ENCODE peak calls at places on chromosomes 1 and 21, in six cellular contexts. K, D, H, C, T and L are unnamed samples.

GRCh38 chr1:184691719-184692324 is 62.8 kb downstream of the EDEM3 start:
- DNase-seq in K (peak; percentile 65), D (peak; percentile 13), H (peak; percentile 62), C (peak; percentile 72), T (peak; percentile 24), L (peak; percentile 53)

GRCh38 chr1:45928486-45929205 is 125.2 kb downstream of the MAST2 start:
- DNase-seq in K (no peak), D (no peak), H (no peak), C (peak; percentile 16), T (no peak), L (no peak)

GRCh38 chr1:93619507-93620168 is 62.0 kb downstream of the BCAR3 start:
- DNase-seq in K (no peak), D (no peak), H (no peak), C (no peak), T (peak; percentile 33), L (no peak)

GRCh38 chr1:93005252-93005598 is 44.0 kb upstream of the DIPK1A start:
- DNase-seq in K (no peak), D (no peak), H (no peak), C (no peak), T (peak; percentile 30), L (no peak)

GRCh38 chr1:179144621-179145020 is 62.8 kb downstream of the TOR3A start:
- DNase-seq in K (no peak), D (no peak), H (no peak), C (peak; percentile 78), T (no peak), L (peak; percentile 69)

GRCh38 chr1:203290261-203291089 is 14.8 kb upstream of the BTG2 start:
- DNase-seq in K (peak; percentile 97), D (no peak), H (peak; percentile 94), C (peak; percentile 67), T (peak; percentile 96), L (no peak)

GRCh38 chr1:26574018-26574417 is 44.5 kb downstream of the RPS6KA1 start:
- DNase-seq in K (no peak), D (no peak), H (no peak), C (no peak), T (no peak), L (no peak)

GRCh38 chr1:90361026-90361425 is 356.1 kb downstream of the BARHL2 start:
- DNase-seq in K (no peak), D (no peak), H (no peak), C (no peak), T (no peak), L (no peak)

GRCh38 chr1:6109688-6110087 is 64.0 kb downstream of the KCNAB2 start:
- DNase-seq in K (no peak), D (no peak), H (no peak), C (no peak), T (no peak), L (no peak)

GRCh38 chr1:17287377-17287776 is 20.6 kb upstream of the PADI4 start:
- DNase-seq in K (no peak), D (no peak), H (no peak), C (peak; percentile 93), T (no peak), L (peak; percentile 98)

GRCh38 chr1:10529772-10530171 is 55.0 kb downstream of the PEX14 start:
- DNase-seq in K (no peak), D (no peak), H (peak; percentile 49), C (no peak), T (no peak), L (no peak)

GRCh38 chr1:100628631-100629081 is 90.7 kb downstream of the GPR88 start:
- DNase-seq in K (no peak), D (no peak), H (no peak), C (peak; percentile 48), T (no peak), L (no peak)

GRCh38 chr1:75265792-75266191 is 131.6 kb downstream of the LHX8 start:
- DNase-seq in K (peak; percentile 54), D (peak; percentile 46), H (peak; percentile 67), C (peak; percentile 54), T (peak; percentile 37), L (peak; percentile 57)

GRCh38 chr1:218584418-218585155 is 239.5 kb downstream of the TGFB2 start:
- DNase-seq in K (no peak), D (peak; percentile 24), H (no peak), C (peak; percentile 33), T (no peak), L (peak; percentile 97)

GRCh38 chr21:16488042-16488441 is 758.3 kb downstream of the USP25 start:
- DNase-seq in K (no peak), D (no peak), H (no peak), C (no peak), T (no peak), L (no peak)

GRCh38 chr1:91682882-91683597 is 182.4 kb downstream of the CDC7 start:
- DNase-seq in K (no peak), D (no peak), H (no peak), C (no peak), T (no peak), L (no peak)

GRCh38 chr1:4118746-4119515 is 218.9 kb upstream of the C1orf174 start:
- DNase-seq in K (no peak), D (no peak), H (no peak), C (no peak), T (peak; percentile 29), L (no peak)

GRCh38 chr1:111895456-111895855 is 94.0 kb downstream of the KCND3 start:
- DNase-seq in K (no peak), D (no peak), H (peak; percentile 30), C (peak; percentile 27), T (no peak), L (no peak)

GRCh38 chr1:214678386-214678785 is 75.4 kb downstream of the CENPF start:
- DNase-seq in K (peak; percentile 74), D (no peak), H (no peak), C (no peak), T (no peak), L (peak; percentile 88)

GRCh38 chr21:34916446-34916845 is 132.7 kb downstream of the RUNX1 start:
- DNase-seq in K (no peak), D (no peak), H (no peak), C (peak; percentile 73), T (no peak), L (no peak)

GRCh38 chr1:68319907-68320306 is 87.6 kb upstream of the WLS start:
- DNase-seq in K (no peak), D (no peak), H (peak; percentile 50), C (no peak), T (no peak), L (no peak)

DNA sequence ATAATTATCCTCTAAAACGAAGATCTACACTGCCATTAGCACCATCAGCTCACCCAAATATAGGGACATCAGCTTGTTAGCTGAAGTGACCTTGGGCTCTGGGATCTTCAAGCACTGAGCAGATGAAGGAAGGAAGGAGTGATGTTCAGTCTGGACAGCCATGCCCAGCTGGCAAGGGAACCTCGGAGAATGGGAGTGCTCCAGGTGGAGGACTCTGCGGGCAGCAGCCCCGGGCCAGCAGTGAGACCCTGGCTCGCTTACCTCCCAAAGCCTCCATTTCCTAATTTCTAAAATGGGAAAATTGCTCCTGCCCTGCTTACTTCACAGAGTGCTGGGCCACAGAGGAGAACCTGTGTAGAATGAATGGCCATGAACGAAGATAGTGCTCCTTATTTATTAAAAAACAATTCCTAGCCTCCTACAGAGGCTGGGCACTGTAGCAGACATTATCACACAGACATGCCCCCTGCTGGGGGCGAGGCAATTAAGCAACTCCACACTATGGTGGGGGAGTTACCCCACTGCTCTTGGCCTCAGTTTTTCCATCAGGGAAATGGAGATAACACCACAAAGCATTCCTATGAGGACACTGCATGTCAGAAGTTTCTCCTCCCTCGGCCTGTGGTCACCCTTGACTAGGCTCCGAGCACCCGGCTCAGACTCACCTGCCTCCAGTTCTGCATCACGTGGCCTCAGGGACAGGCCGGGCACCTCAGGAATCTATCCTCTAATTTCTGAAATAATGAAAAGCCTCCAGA is 117.6 kb downstream of the KCNN3 start:
- DNase-seq in K (no peak), D (no peak), H (no peak), C (no peak), T (peak; percentile 11), L (peak; percentile 23)
- TF ChIP-seq EZH2phosphoT487 in K (no peak), D (no peak), H (no peak), C (no peak), T (no peak), L (no peak)

DNA sequence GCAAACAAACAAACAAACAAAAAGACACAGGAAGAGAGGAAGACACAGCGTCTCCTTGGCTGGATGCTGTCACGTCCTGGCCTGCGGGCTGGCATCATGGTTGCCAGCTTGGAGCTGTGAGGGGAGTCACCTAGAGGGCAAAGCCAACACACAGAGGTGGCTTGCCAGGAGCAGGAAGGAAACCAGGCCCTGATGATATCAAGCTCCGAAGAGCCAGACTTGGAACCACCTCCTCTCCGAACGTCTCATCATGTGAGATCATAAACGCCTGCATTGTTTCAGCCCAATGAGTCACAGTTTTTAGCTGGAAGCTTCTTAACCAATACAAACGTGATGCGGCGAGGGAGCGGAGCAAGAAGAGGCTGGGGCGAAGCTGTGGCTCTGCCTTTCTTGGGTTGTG is 8.7 kb downstream of the PLA2G2D start:
- DNase-seq in K (no peak), D (peak; percentile 21), H (no peak), C (peak; percentile 98), T (no peak), L (peak; percentile 62)
- TF ChIP-seq EZH2phosphoT487 in K (no peak), D (no peak), H (no peak), C (no peak), T (no peak), L (no peak)

GRCh38 chr1:114015075-114015474 is 35.8 kb downstream of the OLFML3 start:
- DNase-seq in K (no peak), D (peak; percentile 45), H (no peak), C (peak; percentile 68), T (no peak), L (peak; percentile 82)
- TF ChIP-seq EZH2phosphoT487 in K (no peak), D (no peak), H (no peak), C (no peak), T (no peak), L (no peak)

DNA sequence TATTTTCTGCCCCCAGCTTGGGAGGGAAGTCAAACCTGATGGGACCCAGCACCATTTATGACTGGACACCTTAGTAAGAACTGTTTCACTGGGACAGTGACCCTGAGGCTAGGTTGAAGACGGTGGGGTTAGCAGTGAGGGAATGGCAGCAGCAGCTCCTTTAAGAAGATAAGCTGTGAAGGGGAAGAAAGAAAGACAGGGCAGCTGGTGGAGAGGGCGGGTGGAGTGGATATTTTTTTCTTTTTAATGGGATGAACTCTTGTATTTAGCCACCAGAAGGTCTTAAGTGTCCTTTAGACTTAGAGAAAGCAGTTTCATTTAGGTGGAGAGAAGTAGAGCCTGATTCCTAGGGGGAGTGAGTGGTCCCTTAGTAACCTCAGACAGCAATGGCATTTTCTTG is 187.4 kb downstream of the HHAT start:
- DNase-seq in K (no peak), D (no peak), H (no peak), C (no peak), T (no peak), L (no peak)
- TF ChIP-seq EZH2phosphoT487 in K (no peak), D (no peak), H (no peak), C (no peak), T (no peak), L (no peak)

DNA sequence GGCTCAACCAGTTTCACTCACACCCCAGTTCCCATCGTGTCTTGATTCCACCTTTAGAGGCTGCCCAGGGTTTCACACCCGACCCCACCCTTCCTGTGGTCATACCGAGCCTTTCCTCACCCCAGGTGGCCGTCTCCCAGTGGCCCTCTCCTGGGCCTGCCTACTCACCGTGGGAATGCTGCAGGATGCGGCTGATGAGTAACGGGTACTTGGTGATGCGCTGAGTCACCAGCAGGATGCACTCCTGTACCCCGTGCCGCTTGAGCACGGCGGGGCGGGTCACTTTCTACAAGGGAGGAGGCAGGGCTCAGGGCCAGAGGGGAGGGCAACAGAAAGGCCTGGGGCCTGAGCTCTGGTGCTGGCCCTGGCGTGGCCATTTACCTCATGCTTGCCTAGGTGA is 16.4 kb downstream of the ARHGEF2 start:
- DNase-seq in K (no peak), D (peak; percentile 92), H (no peak), C (peak; percentile 100), T (no peak), L (peak; percentile 100)
- TF ChIP-seq EZH2phosphoT487 in K (no peak), D (no peak), H (no peak), C (no peak), T (no peak), L (no peak)

GRCh38 chr1:210342986-210343780 is 14.5 kb downstream of the HHAT start:
- DNase-seq in K (no peak), D (no peak), H (no peak), C (peak; percentile 7), T (peak; percentile 69), L (no peak)
- TF ChIP-seq EZH2phosphoT487 in K (no peak), D (no peak), H (no peak), C (no peak), T (no peak), L (no peak)